ENCODE peak calls at places on chromosomes 3 and 15, in eight cellular contexts. V is stomach, Q is Peyer's patch, E is HCT116, I is NB4, O is breast epithelium, Y is GM12891, H is body of pancreas. Z is an unnamed sample.

GRCh38 chr3:141274411-141275031 is 42.9 kb downstream of the PXYLP1 start:
- DNase-seq in H (no peak), Q (no peak), Y (no peak), I (no peak), O (no peak), E (no peak), V (no peak), Z (no peak)

GRCh38 chr15:28006116-28006911 is 92.8 kb downstream of the OCA2 start:
- DNase-seq in Q (no peak), V (no peak), E (no peak), O (no peak), H (no peak), Y (no peak), I (no peak), Z (no peak)

GRCh38 chr15:80823995-80824394 is 44.8 kb downstream of the CEMIP start:
- DNase-seq in Y (no peak), I (peak), Q (no peak), V (no peak), O (no peak), H (no peak), E (no peak), Z (no peak)

GRCh38 chr3:147395975-147396708 is 10.2 kb downstream of the ZIC4 start:
- DNase-seq in Y (no peak), I (no peak), Q (no peak), E (no peak), V (no peak), O (no peak), H (no peak), Z (no peak)

GRCh38 chr15:35305906-35306305 is 220.8 kb upstream of the NANOGP8 start:
- DNase-seq in Y (no peak), H (no peak), O (no peak), E (peak), Q (no peak), I (no peak), V (no peak), Z (no peak)

GRCh38 chr3:178159691-178160090 is 376.5 kb upstream of the KCNMB2 start:
- DNase-seq in Q (no peak), E (no peak), O (no peak), I (no peak), V (no peak), H (no peak), Y (no peak), Z (no peak)

GRCh38 chr15:63939531-63940130 is 105.9 kb upstream of the HERC1 start:
- DNase-seq in H (peak), Q (peak), I (no peak), Y (no peak), E (no peak), O (peak), V (peak), Z (no peak)

GRCh38 chr3:86991840-86992430 is 986 bp upstream of the VGLL3 start:
- DNase-seq in V (no peak), H (no peak), I (no peak), Y (no peak), E (no peak), O (no peak), Q (no peak), Z (no peak)

GRCh38 chr15:39817892-39818291 is 35.3 kb upstream of the FSIP1 start:
- DNase-seq in E (no peak), V (no peak), H (no peak), Q (no peak), Y (no peak), O (no peak), I (no peak), Z (no peak)

GRCh38 chr3:4350789-4351163 is 47.6 kb downstream of the SETMAR start:
- DNase-seq in Q (peak), H (peak), I (peak), O (no peak), Y (peak), V (no peak), E (peak), Z (peak)

GRCh38 chr3:147652682-147653081 is 243.5 kb downstream of the ZIC1 start:
- DNase-seq in O (no peak), Y (no peak), H (no peak), V (no peak), I (no peak), E (no peak), Q (no peak), Z (no peak)

GRCh38 chr15:69615756-69616155 is 163.1 kb downstream of the RPLP1 start:
- DNase-seq in I (no peak), Q (no peak), Y (no peak), H (peak), V (peak), E (no peak), O (no peak), Z (no peak)

GRCh38 chr3:100605358-100605757 is 4.0 kb upstream of the ADGRG7 start:
- DNase-seq in Q (no peak), H (no peak), V (no peak), I (no peak), E (no peak), O (no peak), Y (no peak), Z (no peak)

GRCh38 chr3:25384471-25384870 is 43.6 kb upstream of the RARB start:
- DNase-seq in E (no peak), H (no peak), V (no peak), Q (no peak), I (no peak), Y (no peak), O (no peak), Z (no peak)

GRCh38 chr15:29924750-29925149 is 102.5 kb upstream of the TJP1 start:
- DNase-seq in I (no peak), O (no peak), V (no peak), Y (no peak), H (peak), Q (no peak), E (no peak), Z (peak)

GRCh38 chr15:84598250-84598649 is 2.6 kb upstream of the ZSCAN2 start:
- DNase-seq in I (peak), Q (peak), E (no peak), V (no peak), O (no peak), Y (no peak), H (no peak), Z (no peak)

GRCh38 chr3:53151870-53152269 is 9.1 kb upstream of the PRKCD start:
- DNase-seq in E (no peak), Y (no peak), V (no peak), H (no peak), O (no peak), I (no peak), Q (no peak), Z (no peak)

GRCh38 chr15:73087121-73087520 is 34.9 kb downstream of the NEO1 start:
- DNase-seq in I (no peak), E (no peak), Q (no peak), V (no peak), O (no peak), H (no peak), Y (no peak), Z (no peak)

GRCh38 chr3:175266478-175266877 is 407.3 kb downstream of the NAALADL2 start:
- DNase-seq in O (no peak), V (no peak), I (no peak), Y (no peak), H (no peak), Q (no peak), E (no peak), Z (no peak)

GRCh38 chr15:88191806-88192165 is 64.8 kb downstream of the NTRK3 start:
- DNase-seq in E (no peak), H (no peak), O (no peak), I (no peak), Y (no peak), V (no peak), Q (no peak), Z (no peak)

GRCh38 chr3:139506792-139507191 is 30.5 kb upstream of the RBP2 start:
- DNase-seq in I (no peak), E (no peak), V (no peak), Y (no peak), H (peak), Q (no peak), O (no peak), Z (no peak)

GRCh38 chr3:73536336-73536895 is 88.3 kb downstream of the PDZRN3 start:
- DNase-seq in H (no peak), I (no peak), Y (no peak), Q (no peak), V (no peak), O (no peak), E (no peak), Z (no peak)

GRCh38 chr3:142602630-142603339 is 6.6 kb downstream of the PLS1 start:
- DNase-seq in V (no peak), H (no peak), E (no peak), Q (no peak), O (no peak), Y (no peak), I (no peak), Z (no peak)

GRCh38 chr15:22895465-22896190 is 57.2 kb downstream of the NIPA2 start:
- DNase-seq in Q (no peak), Y (peak), I (peak), V (peak), E (peak), O (no peak), H (no peak), Z (peak)

GRCh38 chr3:12439161-12439560 is 45.1 kb upstream of the TSEN2 start:
- DNase-seq in E (no peak), O (no peak), Q (no peak), V (no peak), Y (no peak), H (no peak), I (no peak), Z (no peak)

GRCh38 chr15:61383421-61383820 is 154.3 kb upstream of the RORA start:
- DNase-seq in E (no peak), H (no peak), I (no peak), O (no peak), V (no peak), Q (no peak), Y (no peak), Z (no peak)

GRCh38 chr3:13177641-13178040 is 104.4 kb upstream of the IQSEC1 start:
- DNase-seq in O (no peak), I (no peak), H (no peak), Q (no peak), Y (no peak), V (no peak), E (no peak), Z (no peak)

GRCh38 chr15:70127288-70127746 is 29.6 kb upstream of the TLE3 start:
- DNase-seq in I (peak), O (peak), Q (no peak), V (peak), H (peak), E (no peak), Y (no peak), Z (no peak)

GRCh38 chr3:89947357-89947954 is 840.0 kb downstream of the EPHA3 start:
- DNase-seq in Y (no peak), H (no peak), Q (no peak), O (no peak), I (no peak), V (no peak), E (no peak), Z (no peak)
- TF ChIP-seq POLR2A in Y (no peak), H (no peak), Q (no peak), O (no peak), I (no peak), V (no peak), E (no peak), Z (no peak)

GRCh38 chr3:104180906-104181305 is 1185.8 kb upstream of the ALCAM start:
- DNase-seq in H (no peak), O (no peak), E (no peak), Q (no peak), V (no peak), I (no peak), Y (no peak), Z (no peak)
- TF ChIP-seq POLR2A in H (no peak), O (no peak), E (no peak), Q (no peak), V (no peak), I (no peak), Y (no peak), Z (no peak)

DNA sequence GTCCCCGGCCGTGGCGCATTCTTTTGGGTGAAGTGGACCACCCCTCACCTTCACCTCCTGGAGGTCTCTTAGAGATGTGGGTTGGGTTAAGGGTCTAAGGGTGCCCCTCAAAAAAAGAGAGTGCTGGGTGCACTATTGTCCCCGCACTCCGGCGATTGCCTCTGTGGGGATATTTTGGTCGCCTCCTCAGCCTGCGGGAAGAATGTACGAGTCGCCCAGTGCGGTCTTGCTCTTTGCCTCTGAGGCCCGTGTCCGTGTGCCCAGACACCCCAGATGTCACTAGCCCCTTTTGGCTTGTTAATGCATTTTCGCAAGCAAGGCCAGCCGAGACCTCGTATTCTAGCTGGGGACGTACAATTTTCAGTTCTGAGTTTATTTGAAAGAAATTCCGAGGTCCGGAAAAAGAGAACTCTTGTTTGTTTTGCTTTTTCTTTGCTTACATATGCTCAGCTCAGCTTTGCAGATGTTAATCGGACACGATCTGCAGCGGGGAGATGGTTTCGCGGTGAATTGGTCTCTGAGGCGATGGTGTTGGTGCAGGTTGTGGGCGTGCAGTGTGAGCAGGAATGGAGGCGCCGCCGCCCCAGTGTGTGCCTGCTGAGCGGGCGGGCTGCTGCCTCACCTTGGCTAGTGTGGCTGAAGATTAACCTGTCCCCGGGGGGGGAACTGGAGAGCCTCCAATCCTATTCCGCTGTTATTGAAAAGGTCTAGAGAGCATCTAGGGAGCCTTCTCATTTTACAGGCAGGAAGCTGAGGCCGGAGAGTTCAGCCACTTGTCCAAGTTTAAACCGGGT is 1.4 kb downstream of the ST6GAL1 start:
- DNase-seq in Q (peak), V (peak), I (peak), Y (no peak), E (no peak), H (peak), O (peak), Z (no peak)
- TF ChIP-seq POLR2A in Q (no peak), V (no peak), I (no peak), Y (no peak), E (no peak), H (peak), O (no peak), Z (no peak)

DNA sequence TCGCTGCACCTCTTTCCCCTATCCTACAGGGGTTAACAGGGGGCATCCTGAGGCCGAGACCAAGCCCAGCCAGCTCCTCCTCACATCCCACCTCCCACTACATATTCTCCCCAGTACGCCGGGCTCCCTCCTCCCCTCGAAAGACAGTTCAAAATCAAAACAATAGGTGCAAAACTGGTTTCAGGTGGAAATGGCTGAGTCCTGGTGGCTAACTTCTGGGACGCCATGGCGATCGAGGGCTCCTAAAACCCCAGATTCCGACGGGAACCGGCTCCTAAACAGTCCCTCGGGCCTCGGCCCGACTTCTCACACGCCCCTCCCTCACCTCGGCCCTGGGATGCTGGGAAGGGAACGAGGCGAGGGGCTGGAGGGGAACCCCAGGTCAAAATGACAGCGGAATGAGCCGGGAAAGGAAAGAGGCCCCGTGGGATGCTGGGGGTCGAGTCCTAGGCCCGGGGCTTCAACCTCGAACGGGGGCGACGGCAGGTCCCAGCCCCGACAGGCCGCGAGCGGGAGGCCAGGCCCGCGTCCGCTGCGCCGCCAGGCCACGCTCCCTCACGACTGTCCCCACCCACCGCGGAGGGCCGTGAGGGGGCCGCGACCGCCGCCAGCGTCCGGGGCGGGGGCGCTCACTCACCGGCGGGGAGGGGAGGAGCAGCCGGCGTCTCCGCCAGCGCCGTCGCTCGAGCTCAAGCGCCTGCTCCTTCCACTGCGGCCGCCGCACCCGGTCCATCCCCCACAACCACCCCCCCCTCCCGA is 475 bp downstream of the TMCC1 start:
- DNase-seq in O (peak), I (peak), Q (peak), E (no peak), Y (peak), H (no peak), V (no peak), Z (peak)
- TF ChIP-seq POLR2A in O (no peak), I (no peak), Q (no peak), E (peak), Y (peak), H (peak), V (no peak), Z (peak)

DNA sequence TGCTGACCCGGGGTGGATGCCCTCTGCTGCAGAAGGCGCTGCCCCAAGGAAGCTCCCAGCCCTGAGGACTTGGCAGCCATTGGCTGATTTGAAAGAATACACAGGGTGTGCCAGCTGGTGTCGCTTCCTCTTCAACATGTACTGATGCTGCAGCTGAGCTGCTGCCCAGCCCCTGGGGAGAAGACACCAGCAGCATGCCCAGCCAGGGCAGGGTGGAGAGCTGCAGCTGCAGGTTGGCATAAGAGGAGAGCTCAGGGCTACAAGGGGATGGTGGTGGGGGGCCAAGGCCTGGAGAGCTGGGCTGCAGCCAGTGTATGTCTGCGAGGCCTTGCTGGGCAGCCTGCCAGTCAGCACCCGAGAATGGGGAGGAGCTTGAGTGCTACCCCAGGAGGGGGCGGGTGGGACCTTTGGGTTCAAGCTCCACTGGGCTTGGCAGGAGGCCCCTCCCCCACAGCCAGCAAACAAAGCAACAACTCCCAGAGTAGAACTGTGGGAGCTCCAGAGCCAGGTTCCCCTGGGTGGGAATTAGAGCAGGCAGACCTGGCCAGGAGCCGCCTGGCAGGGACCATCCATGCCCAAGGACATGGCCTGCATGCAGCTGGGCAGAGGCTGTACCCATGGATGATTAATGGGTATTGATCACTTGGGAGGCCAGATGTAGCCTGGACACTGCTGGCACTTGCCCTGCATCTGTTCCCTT is 9.2 kb upstream of the SEMA4B start:
- DNase-seq in I (peak), E (peak), H (peak), Y (no peak), V (peak), Q (peak), O (peak), Z (no peak)
- TF ChIP-seq POLR2A in I (no peak), E (no peak), H (peak), Y (no peak), V (no peak), Q (peak), O (no peak), Z (no peak)

GRCh38 chr15:97761124-97761523 is 199.4 kb upstream of the ARRDC4 start:
- DNase-seq in H (no peak), E (no peak), Y (no peak), V (no peak), O (no peak), I (no peak), Q (no peak), Z (no peak)

GRCh38 chr15:97750071-97750470 is 210.4 kb upstream of the ARRDC4 start:
- DNase-seq in H (no peak), O (no peak), V (no peak), I (no peak), Q (no peak), E (no peak), Y (no peak), Z (no peak)

GRCh38 chr15:97759363-97759762 is 201.1 kb upstream of the ARRDC4 start:
- DNase-seq in E (no peak), I (peak), O (no peak), H (no peak), V (no peak), Q (no peak), Y (no peak), Z (no peak)

GRCh38 chr15:97755726-97756125 is 204.8 kb upstream of the ARRDC4 start:
- DNase-seq in V (no peak), Q (no peak), I (no peak), E (no peak), Y (no peak), H (no peak), O (no peak), Z (no peak)
- TF ChIP-seq POLR2A in V (no peak), Q (no peak), I (no peak), E (no peak), Y (no peak), H (no peak), O (no peak), Z (no peak)